ENCODE peak calls at places on chromosomes 4 and X, in eight cellular contexts. Q, F, H, Y, R, G, N and D are unnamed samples.

GRCh38 chr4:124685851-124686250 is 26.7 kb downstream of the ANKRD50 start:
- DNase-seq in Q (no peak), F (no peak), H (no peak), Y (no peak), R (no peak), G (no peak), N (no peak), D (no peak)

GRCh38 chrX:73916931-73917657 is 354.1 kb downstream of the CHIC1 start:
- DNase-seq in Q (peak), F (peak), H (peak), Y (no peak), R (no peak), G (no peak), N (no peak), D (peak)

GRCh38 chrX:134717698-134718328 is 59.5 kb upstream of the PLAC1 start:
- DNase-seq in Q (no peak), F (peak), H (no peak), Y (no peak), R (no peak), G (no peak), N (no peak), D (peak)

GRCh38 chr4:24260922-24261581 is 323.3 kb downstream of the DHX15 start:
- DNase-seq in Q (no peak), F (no peak), H (no peak), Y (no peak), R (no peak), G (no peak), N (no peak), D (no peak)

GRCh38 chr4:26458104-26458503 is 32.2 kb downstream of the CCKAR start:
- DNase-seq in Q (peak), F (no peak), H (no peak), Y (no peak), R (no peak), G (no peak), N (no peak), D (no peak)

GRCh38 chr4:163991268-163991667 is 496.8 kb downstream of the TMA16 start:
- DNase-seq in Q (peak), F (peak), H (no peak), Y (no peak), R (no peak), G (no peak), N (no peak), D (no peak)

GRCh38 chr4:16897991-16898827 is at the start of gene LDB2:
- DNase-seq in Q (peak), F (peak), H (peak), Y (no peak), R (no peak), G (no peak), N (no peak), D (peak)

GRCh38 chrX:13903405-13903804 is 86.5 kb upstream of the GPM6B start:
- DNase-seq in Q (peak), F (peak), H (no peak), Y (no peak), R (no peak), G (no peak), N (peak), D (no peak)

GRCh38 chr4:6916587-6917444 is 7.2 kb downstream of the TBC1D14 start:
- DNase-seq in Q (no peak), F (peak), H (no peak), Y (peak), R (no peak), G (peak), N (peak), D (peak)

GRCh38 chr4:84451546-84451945 is 47.5 kb downstream of the NKX6-1 start:
- DNase-seq in Q (peak), F (peak), H (peak), Y (no peak), R (no peak), G (no peak), N (no peak), D (peak)

GRCh38 chrX:119693032-119693995 is at the start of gene SEPTIN6:
- DNase-seq in Q (peak), F (peak), H (peak), Y (peak), R (peak), G (peak), N (peak), D (peak)

GRCh38 chrX:96563663-96564062 is 121.0 kb upstream of the DIAPH2 start:
- DNase-seq in Q (no peak), F (peak), H (no peak), Y (no peak), R (no peak), G (no peak), N (peak), D (no peak)

GRCh38 chr4:36414248-36414647 is 132.8 kb downstream of the DTHD1 start:
- DNase-seq in Q (no peak), F (no peak), H (no peak), Y (no peak), R (no peak), G (no peak), N (peak), D (no peak)

GRCh38 chrX:16023790-16024734 is 99.3 kb upstream of the GRPR start:
- DNase-seq in Q (peak), F (peak), H (peak), Y (no peak), R (no peak), G (no peak), N (no peak), D (no peak)

GRCh38 chrX:151896734-151897474 is 15.8 kb upstream of the MAGEA4 start:
- DNase-seq in Q (peak), F (peak), H (no peak), Y (no peak), R (no peak), G (no peak), N (peak), D (no peak)